ENCODE peak calls at places on chromosomes 11 and 22, in five cellular contexts. S, M, U, P and L are unnamed samples.
A peak's percentile ranks its signal among the peaks of the same experiment; 100 is the strongest.

GRCh38 chr11:126465573-126466287 is 110.2 kb downstream of the ST3GAL4 start:
- DNase-seq in S (no peak), P (no peak), U (no peak), M (no peak), L (no peak)

GRCh38 chr11:75013051-75013450 is 24.3 kb downstream of the NEU3 start:
- DNase-seq in U (no peak), M (no peak), S (peak; percentile 29), P (peak; percentile 80), L (no peak)

GRCh38 chr11:22192642-22193347 is at the start of gene ANO5:
- DNase-seq in M (peak; percentile 14), U (peak; percentile 56), P (no peak), S (no peak), L (no peak)

GRCh38 chr11:1912314-1912878 is 7.1 kb upstream of the TNNT3 start:
- DNase-seq in S (no peak), P (no peak), U (no peak), M (no peak), L (no peak)

GRCh38 chr11:10916674-10917073 is 58.8 kb upstream of the ZBED5 start:
- DNase-seq in P (peak; percentile 82), S (peak; percentile 8), U (no peak), M (no peak), L (no peak)

GRCh38 chr11:69664901-69665300 is 10.3 kb downstream of the LTO1 start:
- DNase-seq in S (no peak), P (no peak), M (no peak), U (no peak), L (no peak)

GRCh38 chr11:66172146-66172545 is 96.3 kb upstream of the RAB1B start:
- DNase-seq in M (no peak), P (peak; percentile 77), U (no peak), S (peak; percentile 85), L (peak; percentile 33)

GRCh38 chr11:33263549-33263948 is 6.4 kb downstream of the HIPK3 start:
- DNase-seq in S (no peak), P (no peak), U (no peak), M (no peak), L (no peak)

GRCh38 chr22:22779213-22779612 is 108.4 kb upstream of the IGLL5 start:
- DNase-seq in M (no peak), U (no peak), S (no peak), P (no peak), L (no peak)
- TF ChIP-seq CTCF in M (no peak), U (no peak), S (no peak), P (no peak), L (no peak)

GRCh38 chr22:36982136-36982535 is 37.1 kb downstream of the TST start:
- DNase-seq in M (no peak), S (no peak), U (no peak), P (no peak), L (no peak)

GRCh38 chr22:36988075-36988474 is 31.2 kb downstream of the TST start:
- DNase-seq in P (no peak), S (no peak), U (no peak), M (no peak), L (no peak)

GRCh38 chr22:36991220-36991619 is 28.0 kb downstream of the TST start:
- DNase-seq in U (no peak), P (peak; percentile 9), M (no peak), S (no peak), L (no peak)

GRCh38 chr22:36985490-36985889 is 33.8 kb downstream of the TST start:
- DNase-seq in P (no peak), U (no peak), M (no peak), S (no peak), L (no peak)

GRCh38 chr22:36986242-36986821 is 32.9 kb downstream of the TST start:
- DNase-seq in S (no peak), P (peak; percentile 26), U (no peak), M (no peak), L (peak; percentile 42)
- TF ChIP-seq CTCF in S (peak; percentile 76), P (peak; percentile 74), U (peak; percentile 18), M (peak; percentile 25), L (peak; percentile 74)

GRCh38 chr11:112785717-112786116 is 175.5 kb upstream of the NCAM1 start:
- DNase-seq in M (no peak), U (no peak), P (peak; percentile 62), S (no peak), L (peak; percentile 77)
- TF ChIP-seq CTCF in M (no peak), U (no peak), P (no peak), S (no peak), L (no peak)

GRCh38 chr22:38844661-38845367 is 986 bp upstream of the NPTXR start:
- DNase-seq in P (no peak), M (no peak), S (no peak), U (no peak), L (no peak)

GRCh38 chr22:38843716-38844660 is at the start of gene NPTXR:
- DNase-seq in U (no peak), S (no peak), M (no peak), P (no peak), L (peak; percentile 45)

GRCh38 chr22:38842512-38843200 is 1.2 kb downstream of the NPTXR start:
- DNase-seq in U (no peak), M (no peak), S (no peak), P (no peak), L (no peak)

GRCh38 chr22:38841635-38842034 is 2.2 kb downstream of the NPTXR start:
- DNase-seq in P (no peak), M (no peak), U (no peak), S (no peak), L (no peak)

DNA sequence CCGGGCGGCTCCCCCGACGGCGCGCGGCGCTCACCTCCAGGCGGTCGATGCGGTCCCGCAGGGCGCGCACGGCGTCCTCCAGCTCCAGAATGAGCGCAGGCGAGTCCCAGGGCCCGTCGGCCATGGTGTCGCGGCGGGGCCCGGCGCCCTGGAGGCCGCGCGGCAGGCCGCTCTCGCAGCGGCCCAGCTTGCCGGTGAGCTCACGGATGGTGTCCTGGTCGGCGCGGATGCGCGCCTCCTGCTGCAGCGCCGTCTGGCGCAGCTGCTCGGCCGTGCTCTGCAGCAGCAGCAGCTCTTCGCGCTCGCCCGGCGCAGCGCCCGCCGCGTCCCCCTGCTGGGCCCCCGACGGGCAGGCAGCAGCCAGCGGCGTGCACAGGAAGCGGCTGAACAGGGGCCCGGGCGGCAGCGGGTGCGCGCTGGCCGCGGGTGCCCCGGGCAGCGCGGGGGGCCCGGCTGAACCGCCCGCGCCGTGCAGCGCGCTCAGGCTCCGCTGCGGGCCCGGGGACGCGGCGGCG is 570 bp downstream of the NPTXR start:
- DNase-seq in P (peak; percentile 52), S (peak; percentile 22), U (no peak), M (no peak), L (peak; percentile 85)
- TF ChIP-seq CTCF in P (no peak), S (peak; percentile 38), U (no peak), M (peak; percentile 25), L (no peak)

GRCh38 chr11:104164028-104164520 is at the start of gene PDGFD:
- DNase-seq in P (peak; percentile 69), U (peak; percentile 36), M (peak; percentile 21), S (peak; percentile 41), L (peak; percentile 64)
- TF ChIP-seq CTCF in P (peak; percentile 28), U (no peak), M (peak; percentile 10), S (peak; percentile 66), L (peak; percentile 39)

DNA sequence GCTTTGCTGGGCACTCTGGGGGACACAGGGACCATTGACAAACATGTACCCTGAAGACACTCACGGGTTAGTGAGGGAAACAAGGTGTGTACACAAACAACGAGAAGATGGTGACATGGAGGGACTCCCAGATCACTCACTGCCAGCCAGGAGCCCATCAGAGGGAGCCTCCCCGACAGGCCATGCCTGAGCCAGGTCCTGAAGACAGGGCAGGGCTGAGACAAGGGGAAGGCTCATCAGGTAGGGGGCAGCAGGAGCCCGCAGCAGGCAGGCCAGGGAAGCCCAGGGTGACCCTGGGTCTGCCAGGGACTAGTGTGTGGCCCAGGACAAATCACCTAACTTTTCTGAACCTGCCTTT is 127.9 kb downstream of the BUD13 start:
- DNase-seq in P (no peak), M (no peak), S (no peak), U (no peak), L (no peak)
- TF ChIP-seq CTCF in P (no peak), M (no peak), S (no peak), U (no peak), L (no peak)